ENCODE peak calls at places on chromosomes 3 and 15, in eight cellular contexts. D is HepG2, P is H1, G is K562, O is SK-N-SH, R is A549, F is GM12878, T is IMR-90. Y is an unnamed sample.

GRCh38 chr3:40930131-40930538 is 269.2 kb upstream of the CTNNB1 start:
- DNase-seq in D (peak; percentile 64), P (no peak), G (peak; percentile 14), O (no peak), R (no peak), F (no peak), T (no peak), Y (no peak)

GRCh38 chr15:92811514-92811913 is 88.6 kb upstream of the CHD2 start:
- DNase-seq in D (peak; percentile 68), P (no peak), G (peak; percentile 66), O (no peak), R (no peak), F (no peak), T (no peak), Y (no peak)

GRCh38 chr3:20181276-20181675 is 4.7 kb downstream of the SGO1 start:
- DNase-seq in D (no peak), P (no peak), G (no peak), O (no peak), R (no peak), F (no peak), T (no peak), Y (no peak)

GRCh38 chr3:115704661-115705338 is 81.5 kb downstream of the GAP43 start:
- DNase-seq in D (no peak), P (no peak), G (no peak), O (no peak), R (no peak), F (no peak), T (peak; percentile 75), Y (no peak)

GRCh38 chr15:73081321-73081958 is 29.2 kb downstream of the NEO1 start:
- DNase-seq in D (peak; percentile 41), P (no peak), G (peak; percentile 51), O (peak; percentile 17), R (peak; percentile 28), F (no peak), T (peak; percentile 71), Y (peak; percentile 54)

GRCh38 chr3:73365756-73366397 is 258.9 kb downstream of the PDZRN3 start:
- DNase-seq in D (no peak), P (no peak), G (no peak), O (no peak), R (no peak), F (no peak), T (peak; percentile 71), Y (no peak)

GRCh38 chr3:43217633-43218032 is 68.7 kb upstream of the SNRK start:
- DNase-seq in D (no peak), P (no peak), G (no peak), O (no peak), R (no peak), F (no peak), T (peak; percentile 52), Y (no peak)

GRCh38 chr3:184315871-184316661 is 1.7 kb downstream of the EIF4G1 start:
- DNase-seq in D (no peak), P (no peak), G (peak; percentile 19), O (peak; percentile 50), R (no peak), F (no peak), T (peak; percentile 23), Y (no peak)

GRCh38 chr3:159898147-159898546 is 90.5 kb upstream of the IL12A start:
- DNase-seq in D (no peak), P (no peak), G (no peak), O (no peak), R (no peak), F (no peak), T (no peak), Y (no peak)

GRCh38 chr3:13357074-13357473 is 63.0 kb downstream of the NUP210 start:
- DNase-seq in D (no peak), P (no peak), G (no peak), O (no peak), R (no peak), F (no peak), T (no peak), Y (no peak)

GRCh38 chr3:4680881-4681300 is 187.7 kb downstream of the ITPR1 start:
- DNase-seq in D (no peak), P (no peak), G (no peak), O (no peak), R (no peak), F (no peak), T (peak; percentile 29), Y (no peak)

GRCh38 chr3:161222662-161223061 is 1.6 kb downstream of the NMD3 start:
- DNase-seq in D (no peak), P (no peak), G (peak; percentile 33), O (no peak), R (no peak), F (no peak), T (peak; percentile 26), Y (no peak)
- H3K4me1 ChIP-seq in D (peaks cover 35% of the 10 kb centered on the region), P (no peaks in the 10 kb centered on the region), G (no peaks in the 10 kb centered on the region), O (peaks cover 11% of the 10 kb centered on the region), R (peaks cover 16% of the 10 kb centered on the region), F (no peaks in the 10 kb centered on the region), T (no peaks in the 10 kb centered on the region), Y (peaks cover 6% of the 10 kb centered on the region)

DNA sequence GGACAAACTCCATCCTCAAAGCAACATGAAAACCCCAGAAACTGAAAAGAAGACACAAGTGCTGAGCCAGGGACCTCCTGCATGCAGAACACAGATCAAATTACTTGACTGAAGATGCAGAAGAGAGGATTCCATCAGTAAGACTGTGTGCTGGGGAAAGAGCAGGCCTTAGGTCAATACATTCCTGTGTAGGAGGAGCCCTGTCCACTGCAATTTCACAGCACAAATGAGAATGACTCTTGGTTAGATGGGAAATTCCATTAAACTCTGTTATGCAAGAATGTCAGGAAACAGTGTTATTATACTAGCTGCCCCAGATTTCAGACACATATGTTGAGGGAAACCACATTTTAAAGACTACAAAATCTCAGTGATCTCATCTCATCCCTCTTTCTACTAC is 48.2 kb upstream of the FSTL1 start:
- DNase-seq in D (no peak), P (no peak), G (no peak), O (no peak), R (no peak), F (no peak), T (peak; percentile 99), Y (no peak)
- TF ChIP-seq RAD21 in D (no peak), P (no peak), G (no peak), O (no peak), R (no peak), F (no peak), T (peak; percentile 17), Y (no peak)

DNA sequence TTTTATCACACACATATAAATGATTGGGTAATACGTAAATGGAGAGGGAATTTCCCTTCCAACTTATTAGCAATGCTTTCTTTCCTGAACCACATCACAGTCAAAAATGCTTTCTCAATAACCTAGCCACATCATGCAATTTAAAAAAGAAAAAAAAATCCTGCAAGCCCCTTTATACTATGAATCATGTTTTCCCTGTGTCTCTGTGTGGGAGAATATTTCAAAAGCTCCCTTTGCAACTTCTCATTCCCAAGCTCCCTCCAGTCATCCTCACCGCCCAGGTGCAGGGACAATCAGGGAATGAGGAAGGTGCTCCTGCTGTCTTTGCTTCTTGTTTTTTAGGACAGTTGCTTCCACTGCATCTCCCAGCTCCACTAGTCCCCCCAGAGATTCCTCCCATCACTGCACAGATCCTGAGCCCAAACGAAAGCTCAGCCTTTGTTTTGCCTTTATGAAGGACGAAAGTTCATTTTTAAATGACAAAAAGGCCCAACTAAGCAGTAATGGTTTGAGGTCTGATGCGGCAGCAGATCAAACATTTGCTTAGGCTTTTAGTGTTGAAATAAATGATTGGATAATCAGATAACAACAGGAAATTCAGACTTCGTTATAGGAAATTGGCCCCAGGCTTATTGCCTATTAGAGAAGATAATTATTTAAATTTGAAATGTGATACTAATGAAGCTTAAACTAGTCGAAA is 47.8 kb upstream of the ADGRG7 start:
- DNase-seq in D (no peak), P (peak; percentile 25), G (no peak), O (no peak), R (no peak), F (no peak), T (peak; percentile 86), Y (no peak)
- H3K4me1 ChIP-seq in D (no peaks in the 10 kb centered on the region), P (peaks cover 9% of the 10 kb centered on the region), G (no peaks in the 10 kb centered on the region), O (peaks cover 16% of the 10 kb centered on the region), R (peaks cover 9% of the 10 kb centered on the region), F (no peaks in the 10 kb centered on the region), T (peaks cover 11% of the 10 kb centered on the region), Y (peaks cover 6% of the 10 kb centered on the region)

DNA sequence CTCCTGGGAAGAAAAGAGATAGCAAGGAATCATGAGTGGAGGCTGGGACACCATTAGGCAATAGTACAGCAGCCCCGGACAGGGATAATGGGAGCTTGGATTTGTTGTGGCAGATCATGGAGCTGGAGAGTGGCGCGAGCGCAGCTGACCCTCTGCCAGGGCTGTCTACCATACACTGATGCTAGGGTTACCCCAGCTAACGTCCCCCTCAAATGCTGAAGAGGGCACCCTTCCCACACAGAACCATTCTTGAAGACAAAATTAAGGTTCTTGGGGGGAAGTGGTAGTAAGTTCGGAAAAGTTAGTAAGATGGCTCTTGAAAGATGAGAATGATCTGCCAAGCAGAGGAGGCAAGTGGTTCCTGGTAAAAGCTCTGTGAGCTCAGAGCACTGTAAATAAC is 61.1 kb downstream of the ST3GAL6 start:
- DNase-seq in D (no peak), P (no peak), G (peak; percentile 14), O (no peak), R (no peak), F (no peak), T (no peak), Y (no peak)
- TF ChIP-seq RAD21 in D (no peak), P (peak; percentile 52), G (no peak), O (peak; percentile 37), R (no peak), F (peak; percentile 60), T (peak; percentile 18), Y (peak; percentile 79)

DNA sequence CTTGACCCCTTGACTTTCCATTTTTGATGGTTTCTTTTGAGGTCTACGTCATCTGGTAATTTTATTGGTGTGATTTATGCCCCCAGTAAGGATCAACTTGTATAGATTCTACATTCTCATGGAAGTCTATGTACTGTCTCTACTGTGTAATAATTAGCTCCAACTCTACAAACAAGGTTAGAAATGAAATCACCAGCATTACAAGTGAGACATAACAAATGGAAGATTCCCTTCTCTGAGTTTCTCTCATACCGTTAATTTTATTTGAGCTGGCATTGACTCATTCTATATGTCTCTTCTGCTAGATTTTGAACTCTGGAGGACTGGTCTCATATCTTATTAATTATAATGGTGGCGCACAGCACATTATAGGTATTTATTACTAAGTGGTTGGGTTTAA is 138.9 kb downstream of the LPP start:
- DNase-seq in D (no peak), P (no peak), G (no peak), O (no peak), R (no peak), F (no peak), T (no peak), Y (no peak)
- H3K4me1 ChIP-seq in D (peaks cover 86% of the 10 kb centered on the region), P (no peaks in the 10 kb centered on the region), G (no peaks in the 10 kb centered on the region), O (no peaks in the 10 kb centered on the region), R (peaks cover 72% of the 10 kb centered on the region), F (no peaks in the 10 kb centered on the region), T (peaks cover 29% of the 10 kb centered on the region), Y (peaks cover 64% of the 10 kb centered on the region)

Y was measured in HCT116.